ENCODE peak calls at places on chromosomes 5 and 9, in seven cellular contexts. S is A549; D is CD8-positive, alpha-beta T cell; I is K562; J is OCI-LY7; R is fibroblast of lung; U is heart left ventricle. N is an unnamed sample.

GRCh38 chr5:175680020-175680419 is 22.1 kb downstream of the HRH2 start:
- DNase-seq in S (no peak), R (no peak), I (no peak), U (no peak), J (no peak), D (no peak), N (no peak)

GRCh38 chr9:89153618-89154017 is 25.0 kb downstream of the SHC3 start:
- DNase-seq in U (no peak), J (no peak), S (peak), D (no peak), R (peak), I (no peak), N (no peak)

GRCh38 chr5:179754024-179754423 is 21.4 kb downstream of the MAML1 start:
- DNase-seq in J (no peak), R (no peak), S (no peak), I (no peak), U (no peak), D (no peak), N (no peak)

GRCh38 chr5:92911293-92911692 is 669.7 kb downstream of the NR2F1-AS1 start:
- DNase-seq in S (no peak), R (no peak), D (no peak), J (no peak), I (no peak), U (no peak), N (no peak)

GRCh38 chr9:124522121-124523098 is 15.2 kb upstream of the NR5A1 start:
- DNase-seq in I (no peak), S (peak), D (no peak), R (no peak), J (no peak), U (no peak), N (no peak)

GRCh38 chr5:161235569-161235968 is 311.0 kb downstream of the GABRB2 start:
- DNase-seq in D (no peak), R (no peak), S (no peak), J (no peak), I (no peak), U (no peak), N (no peak)

GRCh38 chr5:111892949-111893348 is 136.0 kb upstream of the NREP start:
- DNase-seq in R (peak), D (no peak), I (no peak), J (no peak), S (no peak), U (no peak), N (no peak)

GRCh38 chr5:147037517-147038205 is 159.1 kb upstream of the PPP2R2B start:
- DNase-seq in S (no peak), U (no peak), I (no peak), R (peak), D (no peak), J (no peak), N (no peak)

GRCh38 chr5:109905906-109906305 is 216.2 kb downstream of the MAN2A1 start:
- DNase-seq in R (no peak), S (no peak), U (no peak), J (no peak), I (no peak), D (no peak), N (no peak)

DNA sequence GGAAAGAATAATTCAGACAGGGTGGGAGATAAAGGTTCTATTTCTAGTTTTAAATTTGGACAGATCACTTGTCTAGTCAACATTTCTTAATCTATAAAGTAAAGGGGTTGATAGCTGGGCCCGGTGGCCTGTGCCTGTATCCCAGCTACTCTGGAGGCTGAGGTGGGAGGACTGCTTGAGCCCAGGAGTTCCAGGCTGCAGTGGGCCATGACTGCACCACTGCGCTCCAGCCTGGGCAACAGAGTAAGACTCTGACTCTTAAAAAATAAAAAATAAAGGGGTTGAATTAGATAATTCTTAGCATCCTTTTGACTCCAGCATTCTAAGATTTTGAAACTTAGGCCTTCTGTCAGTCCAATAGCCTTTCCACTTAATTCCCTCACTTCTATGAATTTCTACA is 10.8 kb downstream of the DIAPH1 start:
- DNase-seq in J (no peak), D (no peak), U (no peak), I (no peak), S (no peak), R (no peak), N (no peak)
- H3K27ac ChIP-seq in J (no peak), D (peak), U (no peak), I (peak), S (peak), R (no peak), N (peak)

GRCh38 chr5:31641059-31641458 is 2.1 kb downstream of the PDZD2 start:
- DNase-seq in I (no peak), U (no peak), D (no peak), J (no peak), R (no peak), S (no peak), N (no peak)
- H3K27ac ChIP-seq in I (no peak), U (peak), D (no peak), J (no peak), R (no peak), S (no peak), N (no peak)

GRCh38 chr5:150409638-150410523 is 2.8 kb downstream of the CD74 start:
- DNase-seq in S (peak), D (peak), J (peak), R (peak), U (peak), I (peak), N (peak)
- H3K27ac ChIP-seq in S (peak), D (peak), J (peak), R (no peak), U (peak), I (no peak), N (peak)

GRCh38 chr9:134283111-134283515 is 43.1 kb upstream of the RXRA start:
- DNase-seq in J (no peak), R (peak), S (no peak), U (peak), D (no peak), I (no peak), N (no peak)
- H3K27ac ChIP-seq in J (no peak), R (no peak), S (no peak), U (peak), D (no peak), I (no peak), N (no peak)

GRCh38 chr5:124738751-124739559 is 7.5 kb downstream of the ZNF608 start:
- DNase-seq in I (no peak), R (no peak), S (no peak), J (peak), D (no peak), U (no peak), N (no peak)
- H3K27ac ChIP-seq in I (no peak), R (no peak), S (no peak), J (peak), D (no peak), U (no peak), N (no peak)

DNA sequence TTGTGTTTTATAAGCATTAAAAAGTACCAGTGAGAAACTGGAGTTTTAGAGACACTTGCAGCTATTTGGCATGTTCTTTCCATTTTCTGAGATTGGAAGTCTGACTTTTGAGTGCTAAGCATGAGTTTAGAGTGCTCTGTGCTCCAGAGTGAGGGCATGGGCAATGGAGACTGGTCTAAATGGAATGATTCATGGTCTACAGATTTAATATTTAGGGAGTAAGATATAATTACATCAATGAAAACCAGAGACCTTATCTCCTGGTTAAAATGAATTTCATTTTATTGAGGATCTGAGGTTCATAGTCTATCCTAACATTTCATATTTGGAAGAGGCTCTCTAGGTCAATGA is 135.9 kb upstream of the RPS23 start:
- DNase-seq in D (no peak), J (no peak), U (no peak), I (no peak), S (no peak), R (no peak), N (no peak)
- H3K27ac ChIP-seq in D (no peak), J (no peak), U (no peak), I (no peak), S (no peak), R (no peak), N (no peak)

GRCh38 chr5:177308740-177309139 is 3.0 kb downstream of the MXD3 start:
- DNase-seq in D (no peak), I (no peak), R (no peak), S (no peak), U (no peak), J (no peak), N (no peak)

GRCh38 chr5:177311361-177311722 is 356 bp downstream of the MXD3 start:
- DNase-seq in R (no peak), J (peak), S (no peak), D (no peak), U (no peak), I (no peak), N (no peak)

GRCh38 chr5:177310757-177311173 is 933 bp downstream of the MXD3 start:
- DNase-seq in D (no peak), J (peak), R (no peak), I (peak), S (no peak), U (peak), N (peak)

GRCh38 chr5:177310332-177310731 is 1.4 kb downstream of the MXD3 start:
- DNase-seq in R (no peak), S (no peak), D (no peak), J (no peak), U (peak), I (no peak), N (no peak)

GRCh38 chr5:177309351-177310191 is 2.1 kb downstream of the MXD3 start:
- DNase-seq in S (peak), R (peak), U (peak), J (peak), D (peak), I (peak), N (peak)
- H3K27ac ChIP-seq in S (no peak), R (peak), U (no peak), J (peak), D (no peak), I (no peak), N (no peak)